ENCODE peak calls at places on chromosome 16, in ten cellular contexts. Q is A549, Z is body of pancreas, X is ovary, O is breast epithelium, P is testis, M is heart left ventricle, W is prostate gland, K is transverse colon, E is Peyer's patch. L is an unnamed sample.

GRCh38 chr16:76910931-76911330 is 280.1 kb upstream of the MON1B start:
- DNase-seq in Q (peak; percentile 24), Z (no peak), X (no peak), O (no peak), P (no peak), M (no peak), W (no peak), K (no peak), E (no peak), L (no peak)

GRCh38 chr16:166375-167116 is 768 bp downstream of the HBM start:
- DNase-seq in Q (no peak), Z (no peak), X (no peak), O (no peak), P (no peak), M (no peak), W (no peak), K (no peak), E (no peak), L (no peak)

GRCh38 chr16:1863681-1864460 is 8.1 kb downstream of the MEIOB start:
- DNase-seq in Q (no peak), Z (peak; percentile 27), X (no peak), O (no peak), P (no peak), M (no peak), W (no peak), K (no peak), E (no peak), L (no peak)

GRCh38 chr16:75526032-75526790 is 9.7 kb downstream of the CHST5 start:
- DNase-seq in Q (no peak), Z (no peak), X (no peak), O (no peak), P (no peak), M (no peak), W (no peak), K (no peak), E (no peak), L (no peak)

GRCh38 chr16:3202903-3203539 is 15.0 kb downstream of the OR1F1 start:
- DNase-seq in Q (no peak), Z (no peak), X (no peak), O (no peak), P (no peak), M (no peak), W (no peak), K (no peak), E (no peak), L (no peak)

GRCh38 chr16:28597692-28598261 is 927 bp upstream of the SULT1A2 start:
- DNase-seq in Q (no peak), Z (no peak), X (no peak), O (no peak), P (no peak), M (no peak), W (no peak), K (no peak), E (no peak), L (no peak)

GRCh38 chr16:50644730-50645129 is 36.4 kb downstream of the SNX20 start:
- DNase-seq in Q (no peak), Z (no peak), X (no peak), O (no peak), P (peak; percentile 42), M (no peak), W (no peak), K (peak; percentile 26), E (peak; percentile 25), L (no peak)

GRCh38 chr16:54121084-54121483 is 165.5 kb downstream of the IRX3 start:
- DNase-seq in Q (no peak), Z (no peak), X (no peak), O (no peak), P (no peak), M (no peak), W (no peak), K (no peak), E (no peak), L (no peak)

GRCh38 chr16:50153648-50154368 is 702 bp downstream of the TENT4B start:
- DNase-seq in Q (peak; percentile 34), Z (no peak), X (peak; percentile 46), O (no peak), P (no peak), M (peak; percentile 34), W (peak; percentile 14), K (no peak), E (peak; percentile 39), L (no peak)

GRCh38 chr16:56262148-56262878 is 71.0 kb downstream of the GNAO1 start:
- DNase-seq in Q (no peak), Z (no peak), X (no peak), O (no peak), P (no peak), M (no peak), W (no peak), K (peak; percentile 38), E (peak; percentile 56), L (no peak)

GRCh38 chr16:66741971-66742396 is 9.4 kb downstream of the DYNC1LI2 start:
- DNase-seq in Q (no peak), Z (no peak), X (no peak), O (no peak), P (no peak), M (peak; percentile 30), W (no peak), K (no peak), E (no peak), L (no peak)

GRCh38 chr16:24538756-24539294 is 541 bp upstream of the RBBP6 start:
- DNase-seq in Q (peak; percentile 60), Z (no peak), X (no peak), O (no peak), P (no peak), M (no peak), W (no peak), K (no peak), E (no peak), L (no peak)

GRCh38 chr16:70395345-70395901 is 43.5 kb downstream of the ST3GAL2 start:
- DNase-seq in Q (peak; percentile 65), Z (peak; percentile 74), X (peak; percentile 47), O (no peak), P (peak; percentile 55), M (peak; percentile 73), W (peak; percentile 19), K (peak; percentile 89), E (peak; percentile 55), L (no peak)

GRCh38 chr16:23064642-23065041 is 84.6 kb downstream of the USP31 start:
- DNase-seq in Q (no peak), Z (no peak), X (no peak), O (no peak), P (no peak), M (no peak), W (no peak), K (no peak), E (no peak), L (no peak)

GRCh38 chr16:89619880-89620279 is 6.4 kb downstream of the DPEP1 start:
- DNase-seq in Q (no peak), Z (no peak), X (no peak), O (no peak), P (peak; percentile 75), M (no peak), W (no peak), K (no peak), E (no peak), L (no peak)

GRCh38 chr16:46650224-46650623 is 29.0 kb upstream of the SHCBP1 start:
- DNase-seq in Q (no peak), Z (no peak), X (no peak), O (no peak), P (no peak), M (no peak), W (no peak), K (no peak), E (no peak), L (no peak)

GRCh38 chr16:58187092-58187491 is 10.8 kb downstream of the CSNK2A2 start:
- DNase-seq in Q (no peak), Z (no peak), X (no peak), O (no peak), P (no peak), M (no peak), W (no peak), K (no peak), E (no peak), L (no peak)

GRCh38 chr16:67030221-67030962 is 1.4 kb downstream of the CBFB start:
- DNase-seq in Q (no peak), Z (no peak), X (no peak), O (peak; percentile 15), P (peak; percentile 12), M (peak; percentile 14), W (no peak), K (no peak), E (no peak), L (no peak)

GRCh38 chr16:48846277-48846676 is 236.3 kb upstream of the N4BP1 start:
- DNase-seq in Q (no peak), Z (no peak), X (no peak), O (no peak), P (no peak), M (no peak), W (no peak), K (no peak), E (no peak), L (no peak)
- TF ChIP-seq POLR2A in Q (no peak), Z (no peak), X (no peak), O (no peak), P (no peak), M (no peak), W (no peak), K (no peak), E (no peak), L (no peak)

DNA sequence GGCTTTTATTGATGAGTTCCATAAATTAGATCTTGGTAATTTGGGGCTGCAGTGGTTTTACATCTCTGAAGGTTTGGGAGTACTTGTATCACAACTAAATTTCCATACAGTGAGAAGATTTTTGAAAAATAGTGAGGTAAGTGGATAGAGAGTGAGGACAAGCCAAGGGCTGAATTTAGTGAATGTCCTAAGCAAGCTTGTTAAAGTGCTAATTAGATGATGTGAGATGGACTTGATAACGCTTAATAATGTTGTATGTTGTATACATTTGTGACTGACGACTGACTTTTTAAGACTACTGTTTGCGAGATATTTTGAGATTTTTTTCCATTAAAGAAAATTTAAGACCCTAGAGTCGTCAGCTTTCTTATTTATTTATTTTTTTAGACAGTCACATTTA is 3.9 kb downstream of the NFATC3 start:
- DNase-seq in Q (no peak), Z (no peak), X (no peak), O (no peak), P (no peak), M (no peak), W (no peak), K (no peak), E (no peak), L (no peak)
- H3K4me1 ChIP-seq in Q (peaks cover 57% of the 10 kb centered on the region), Z (peaks cover 50% of the 10 kb centered on the region), X (peaks cover 3% of the 10 kb centered on the region), O (no peaks in the 10 kb centered on the region), P (peaks cover 9% of the 10 kb centered on the region), M (peaks cover 24% of the 10 kb centered on the region), W (peaks cover 4% of the 10 kb centered on the region), K (peaks cover 84% of the 10 kb centered on the region), E (peaks cover 4% of the 10 kb centered on the region), L (peaks cover 84% of the 10 kb centered on the region)

DNA sequence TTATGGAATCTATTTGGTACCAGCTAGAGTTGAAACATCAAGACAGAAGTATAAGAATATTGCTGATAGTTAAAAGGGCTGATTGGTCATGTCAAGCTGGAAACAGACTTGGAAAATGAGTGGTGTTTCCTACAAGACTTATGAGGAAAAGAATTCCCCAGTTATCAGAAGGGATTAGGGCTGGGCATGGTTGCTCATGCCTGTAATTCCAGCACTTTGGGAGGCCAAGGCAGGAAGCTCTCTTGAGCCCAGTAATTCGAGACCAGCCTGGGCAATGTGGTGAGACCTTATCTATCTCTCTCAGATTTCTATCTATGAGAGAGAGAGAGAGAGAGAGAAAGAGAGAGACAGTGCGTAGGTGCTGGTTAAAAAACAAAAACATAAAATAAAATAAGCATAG is 139.5 kb upstream of the PMFBP1 start:
- DNase-seq in Q (no peak), Z (no peak), X (no peak), O (no peak), P (no peak), M (no peak), W (no peak), K (no peak), E (no peak), L (no peak)
- H3K27ac ChIP-seq in Q (no peak overlapping the region), Z (no peak overlapping the region), X (no peak overlapping the region), O (no peak overlapping the region), P (no peak overlapping the region), M (no peak overlapping the region), W (no peak overlapping the region), K (no peak overlapping the region), E (no peak overlapping the region), L (no peak overlapping the region)

GRCh38 chr16:81836279-81837054 is 57.4 kb downstream of the PLCG2 start:
- DNase-seq in Q (no peak), Z (no peak), X (no peak), O (no peak), P (no peak), M (no peak), W (no peak), K (no peak), E (peak; percentile 69), L (no peak)
- TF ChIP-seq POLR2A in Q (no peak), Z (no peak), X (no peak), O (no peak), P (no peak), M (no peak), W (no peak), K (no peak), E (no peak), L (no peak)